ENCODE peak calls at places on chromosome 17, in five cellular contexts. A, Y, M, K and W are unnamed samples.
A peak's percentile ranks its signal among the peaks of the same experiment; 100 is the strongest.

GRCh38 chr17:38338535-38338934 is 5.2 kb downstream of the GPR179 start:
- DNase-seq in A (no peak), Y (no peak), M (no peak), K (no peak), W (no peak)

GRCh38 chr17:4483012-4483840 is 15.5 kb upstream of the SPNS2 start:
- DNase-seq in A (no peak), Y (no peak), M (no peak), K (no peak), W (no peak)

GRCh38 chr17:10067446-10068143 is 130.8 kb downstream of the GAS7 start:
- DNase-seq in A (no peak), Y (no peak), M (no peak), K (no peak), W (no peak)

GRCh38 chr17:20908373-20909273 is 134.2 kb downstream of the USP22 start:
- DNase-seq in A (no peak), Y (peak; percentile 80), M (peak; percentile 91), K (no peak), W (no peak)

GRCh38 chr17:64787921-64788271 is 125.8 kb upstream of the SMURF2 start:
- DNase-seq in A (no peak), Y (no peak), M (no peak), K (no peak), W (no peak)

GRCh38 chr17:82238562-82239201 is 9.8 kb downstream of the SLC16A3 start:
- DNase-seq in A (peak; percentile 72), Y (peak; percentile 78), M (peak; percentile 82), K (no peak), W (no peak)

GRCh38 chr17:73731733-73732132 is 87.5 kb upstream of the SDK2 start:
- DNase-seq in A (no peak), Y (no peak), M (no peak), K (no peak), W (no peak)

GRCh38 chr17:63841350-63842172 is 924 bp downstream of the SMARCD2 start:
- DNase-seq in A (no peak), Y (peak; percentile 10), M (peak; percentile 23), K (no peak), W (no peak)

GRCh38 chr17:38701504-38702165 is 3.4 kb upstream of the MLLT6 start:
- DNase-seq in A (no peak), Y (peak; percentile 87), M (peak; percentile 82), K (no peak), W (no peak)

GRCh38 chr17:44522883-44523671 is 19.9 kb upstream of the GPATCH8 start:
- DNase-seq in A (no peak), Y (peak; percentile 51), M (peak; percentile 85), K (no peak), W (no peak)

GRCh38 chr17:7523033-7523432 is 25.8 kb upstream of the TNFSF12 start:
- DNase-seq in A (no peak), Y (peak; percentile 58), M (no peak), K (no peak), W (no peak)

GRCh38 chr17:12229315-12229714 is 208.6 kb downstream of the MAP2K4 start:
- DNase-seq in A (no peak), Y (no peak), M (no peak), K (no peak), W (no peak)

GRCh38 chr17:27533874-27534815 is 77.9 kb downstream of the KSR1 start:
- DNase-seq in A (peak; percentile 78), Y (no peak), M (no peak), K (peak; percentile 90), W (peak; percentile 86)

GRCh38 chr17:27494192-27495091 is 38.2 kb downstream of the KSR1 start:
- DNase-seq in A (no peak), Y (no peak), M (no peak), K (no peak), W (peak; percentile 51)

GRCh38 chr17:61280851-61281250 is 118.8 kb upstream of the TBX2 start:
- DNase-seq in A (no peak), Y (no peak), M (no peak), K (no peak), W (no peak)

GRCh38 chr17:1180958-1181768 is 1.4 kb upstream of the ABR start:
- DNase-seq in A (no peak), Y (no peak), M (peak; percentile 85), K (no peak), W (no peak)

GRCh38 chr17:60941028-60941427 is 263.4 kb downstream of the BCAS3 start:
- DNase-seq in A (peak; percentile 86), Y (no peak), M (no peak), K (peak; percentile 86), W (peak; percentile 68)

GRCh38 chr17:49972486-49973270 is 3.7 kb downstream of the DLX4 start:
- DNase-seq in A (no peak), Y (no peak), M (no peak), K (no peak), W (no peak)

GRCh38 chr17:75909051-75909811 is 4.5 kb upstream of the MRPL38 start:
- DNase-seq in A (no peak), Y (no peak), M (no peak), K (no peak), W (no peak)

GRCh38 chr17:3917391-3917931 is 1.2 kb upstream of the P2RX1 start:
- DNase-seq in A (no peak), Y (no peak), M (no peak), K (no peak), W (no peak)

GRCh38 chr17:7413346-7413985 is 5.8 kb downstream of the NLGN2 start:
- DNase-seq in A (no peak), Y (no peak), M (no peak), K (no peak), W (no peak)

GRCh38 chr17:77465358-77466041 is 324.7 kb downstream of the SEC14L1 start:
- DNase-seq in A (no peak), Y (peak; percentile 79), M (peak; percentile 87), K (no peak), W (no peak)

GRCh38 chr17:42316755-42317154 is 28.5 kb downstream of the STAT5A start:
- DNase-seq in A (no peak), Y (no peak), M (no peak), K (no peak), W (no peak)

GRCh38 chr17:31147507-31148202 is 52.9 kb downstream of the NF1 start:
- DNase-seq in A (no peak), Y (no peak), M (no peak), K (no peak), W (no peak)

GRCh38 chr17:81713556-81714411 is 1.7 kb downstream of the SLC25A10 start:
- DNase-seq in A (no peak), Y (no peak), M (no peak), K (no peak), W (no peak)

GRCh38 chr17:33273743-33274410 is 19.2 kb downstream of the ASIC2 start:
- DNase-seq in A (no peak), Y (no peak), M (no peak), K (no peak), W (no peak)

GRCh38 chr17:30556374-30557332 is 79.4 kb downstream of the GOSR1 start:
- DNase-seq in A (no peak), Y (no peak), M (no peak), K (no peak), W (no peak)

GRCh38 chr17:7018331-7018964 is 4.4 kb upstream of the BCL6B start:
- DNase-seq in A (no peak), Y (no peak), M (no peak), K (no peak), W (no peak)

GRCh38 chr17:49873466-49873865 is 25.6 kb upstream of the TAC4 start:
- DNase-seq in A (no peak), Y (no peak), M (no peak), K (no peak), W (no peak)

GRCh38 chr17:57481901-57482300 is 225.6 kb downstream of the MSI2 start:
- DNase-seq in A (peak; percentile 92), Y (no peak), M (no peak), K (peak; percentile 96), W (peak; percentile 95)